ENCODE peak calls at places on chromosomes 5 and 9, in six cellular contexts. D is SJSA1, Z is prostate gland, X is RWPE1, K is HCT116, M is lower lobe of right lung. S is an unnamed sample.
A peak's percentile ranks its signal among the peaks of the same experiment; 100 is the strongest.

GRCh38 chr9:91943876-91944470 is 6.1 kb downstream of the ROR2 start:
- DNase-seq in K (no peak), M (no peak), X (no peak), D (no peak), Z (no peak), S (no peak)

GRCh38 chr5:33984671-33985124 is at the start of gene SLC45A2:
- DNase-seq in Z (no peak), X (no peak), K (no peak), M (no peak), D (no peak), S (no peak)

GRCh38 chr9:122138560-122139268 is 20.9 kb downstream of the NDUFA8 start:
- DNase-seq in Z (no peak), K (no peak), X (no peak), M (no peak), D (no peak), S (no peak)

GRCh38 chr9:76292246-76292645 is 102.0 kb downstream of the RFK start:
- DNase-seq in K (no peak), X (no peak), Z (no peak), D (no peak), M (no peak), S (no peak)

GRCh38 chr9:121350993-121351561 is 19.0 kb downstream of the STOM start:
- DNase-seq in M (peak; percentile 59), D (peak; percentile 71), X (peak; percentile 52), Z (peak; percentile 80), K (peak; percentile 38), S (peak; percentile 55)

GRCh38 chr5:160317447-160317846 is 5.1 kb upstream of the CCNJL start:
- DNase-seq in Z (no peak), K (no peak), D (no peak), X (no peak), M (no peak), S (no peak)

GRCh38 chr9:94805585-94805984 is 79.1 kb downstream of the AOPEP start:
- DNase-seq in X (peak; percentile 99), K (peak; percentile 33), Z (peak; percentile 69), D (peak; percentile 68), M (no peak), S (peak; percentile 99)

GRCh38 chr5:138936968-138937345 is 61.8 kb upstream of the LRRTM2 start:
- DNase-seq in M (no peak), X (no peak), Z (no peak), D (no peak), K (no peak), S (no peak)

GRCh38 chr9:95504053-95504963 is 12.5 kb downstream of the PTCH1 start:
- DNase-seq in K (no peak), X (peak; percentile 53), M (no peak), Z (peak; percentile 57), D (peak; percentile 64), S (no peak)

GRCh38 chr5:138504799-138505198 is 38.2 kb downstream of the ETF1 start:
- DNase-seq in Z (peak; percentile 87), M (no peak), X (peak; percentile 96), D (no peak), K (no peak), S (peak; percentile 90)

GRCh38 chr9:80899208-80899607 is 790.1 kb downstream of the TLE1 start:
- DNase-seq in Z (no peak), K (no peak), X (peak; percentile 18), D (no peak), M (no peak), S (no peak)

GRCh38 chr9:89881431-89881830 is 276.6 kb downstream of the GADD45G start:
- DNase-seq in M (no peak), Z (no peak), D (no peak), K (no peak), X (no peak), S (no peak)

GRCh38 chr5:96626956-96627355 is 35.2 kb upstream of the CAST start:
- DNase-seq in Z (no peak), D (no peak), X (no peak), M (no peak), K (no peak), S (no peak)

GRCh38 chr5:135353952-135354721 is 44.9 kb downstream of the MACROH2A1 start:
- DNase-seq in D (no peak), M (no peak), Z (no peak), X (no peak), K (no peak), S (no peak)

GRCh38 chr9:125829743-125830142 is 82.6 kb downstream of the PBX3 start:
- DNase-seq in Z (no peak), X (no peak), M (no peak), D (no peak), K (no peak), S (no peak)

GRCh38 chr5:122142480-122142879 is 13.1 kb downstream of the ZNF474 start:
- DNase-seq in D (peak; percentile 71), Z (no peak), K (no peak), M (no peak), X (peak; percentile 52), S (no peak)

GRCh38 chr9:84667571-84668203 is 1.8 kb upstream of the NTRK2 start:
- DNase-seq in X (peak; percentile 34), D (no peak), Z (no peak), K (no peak), M (no peak), S (no peak)

GRCh38 chr5:115510145-115510640 is 34.4 kb downstream of the FEM1C start:
- DNase-seq in M (no peak), D (no peak), K (no peak), Z (no peak), X (no peak), S (no peak)

GRCh38 chr9:135085830-135086546 is 1.5 kb upstream of the OLFM1 start:
- DNase-seq in Z (peak; percentile 84), X (peak; percentile 90), K (peak; percentile 54), D (peak; percentile 68), M (peak; percentile 90), S (no peak)

GRCh38 chr9:13627071-13627470 is 347.6 kb upstream of the MPDZ start:
- DNase-seq in Z (no peak), M (no peak), X (no peak), D (no peak), K (no peak), S (no peak)

GRCh38 chr9:96009690-96010477 is 134.4 kb downstream of the ERCC6L2 start:
- DNase-seq in Z (no peak), M (no peak), D (no peak), K (no peak), X (no peak), S (no peak)

GRCh38 chr9:110426052-110426709 is 88.5 kb upstream of the TXNDC8 start:
- DNase-seq in X (peak; percentile 29), D (no peak), K (no peak), Z (no peak), M (no peak), S (no peak)

GRCh38 chr5:149288437-149288836 is 16.8 kb downstream of the AFAP1L1 start:
- DNase-seq in D (peak; percentile 95), M (no peak), K (no peak), X (no peak), Z (no peak), S (no peak)
- H3K27ac ChIP-seq in D (peak overlapping the region; percentile 96), M (peak overlapping the region; percentile 72), K (no peak overlapping the region), X (no peak overlapping the region), Z (no peak overlapping the region), S (no peak overlapping the region)

GRCh38 chr5:111928501-111928900 is 171.5 kb upstream of the NREP start:
- DNase-seq in Z (no peak), K (no peak), D (no peak), X (no peak), M (no peak), S (no peak)
- H3K27ac ChIP-seq in Z (no peak overlapping the region), K (no peak overlapping the region), D (no peak overlapping the region), X (no peak overlapping the region), M (no peak overlapping the region), S (no peak overlapping the region)

GRCh38 chr5:58922392-58923171 is 339.7 kb downstream of the RAB3C start:
- DNase-seq in M (peak; percentile 60), K (no peak), Z (peak; percentile 88), X (no peak), D (no peak), S (no peak)
- H3K27ac ChIP-seq in M (peak overlapping the region; percentile 62), K (no peak overlapping the region), Z (peak overlapping the region; percentile 74), X (no peak overlapping the region), D (no peak overlapping the region), S (no peak overlapping the region)

GRCh38 chr5:32297181-32298055 is 15.3 kb downstream of the MTMR12 start:
- DNase-seq in M (no peak), Z (no peak), X (no peak), D (no peak), K (no peak), S (no peak)
- H3K27ac ChIP-seq in M (no peak overlapping the region), Z (no peak overlapping the region), X (no peak overlapping the region), D (no peak overlapping the region), K (no peak overlapping the region), S (no peak overlapping the region)

DNA sequence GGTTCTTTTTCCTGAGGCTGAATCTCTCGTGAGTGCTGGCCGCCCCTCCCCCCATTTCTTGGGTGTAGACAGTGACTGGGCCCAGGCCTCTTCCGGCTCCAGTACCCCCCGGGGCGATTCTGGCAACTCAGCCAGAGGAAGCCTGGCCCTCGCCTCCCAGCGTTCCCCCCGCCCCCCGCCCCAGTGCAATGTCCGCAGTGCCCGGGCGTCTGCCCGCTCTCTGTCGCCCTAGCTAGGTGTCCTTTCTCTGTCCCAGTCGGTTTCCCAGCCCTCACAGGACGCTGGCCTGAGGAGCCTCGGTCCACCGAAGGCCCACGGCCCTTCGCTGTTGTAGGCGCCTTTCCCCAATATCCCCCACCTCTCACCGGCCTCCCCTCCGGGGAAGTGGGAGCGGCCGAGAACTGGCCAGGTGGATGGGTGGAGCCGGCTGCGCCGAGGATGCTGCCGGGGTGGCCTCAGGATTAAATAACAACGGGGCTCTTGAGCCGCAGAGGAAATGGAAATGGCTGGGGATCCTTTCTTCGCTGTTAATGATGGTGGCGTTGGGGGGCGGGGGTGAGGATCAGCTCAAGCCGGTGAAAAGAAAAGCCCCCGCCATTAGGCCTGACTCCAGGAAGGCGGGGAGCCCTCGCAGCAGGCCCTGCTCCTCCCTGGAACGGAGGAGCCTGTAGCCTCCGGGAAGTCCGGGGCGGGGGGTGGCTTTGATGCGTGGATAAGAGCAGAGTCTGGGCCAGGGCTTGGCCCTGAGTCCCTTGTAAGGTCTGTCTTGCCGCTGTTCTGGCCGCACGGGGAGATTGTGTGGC is 1.1 kb upstream of the SPRY4 start:
- DNase-seq in X (peak; percentile 88), K (peak; percentile 63), M (peak; percentile 73), D (peak; percentile 99), Z (peak; percentile 31), S (no peak)
- H3K27ac ChIP-seq in X (peak overlapping the region; percentile 91), K (peak overlapping the region; percentile 98), M (peak overlapping the region; percentile 97), D (peak overlapping the region; percentile 91), Z (peak overlapping the region; percentile 75), S (peak overlapping the region; percentile 98)